ENCODE peak calls at places on chromosomes 11 and 22, in seven cellular contexts. P is suprapubic skin, V is cardiac muscle cell, U is IMR-90, Z is right atrium auricular region, S is Panc1, C is ovary. K is an unnamed sample.

GRCh38 chr11:105838668-105839403 is 183.2 kb downstream of the MSANTD4 start:
- DNase-seq in V (no peak), U (peak; percentile 80), S (peak; percentile 27), Z (no peak), C (no peak), P (no peak), K (peak; percentile 65)

GRCh38 chr11:64729851-64730382 is 6.9 kb upstream of the NRXN2 start:
- DNase-seq in C (no peak), S (no peak), Z (no peak), V (peak; percentile 69), P (no peak), U (no peak), K (no peak)

GRCh38 chr11:33542921-33543320 is 157.7 kb downstream of the C11orf91 start:
- DNase-seq in Z (no peak), U (peak; percentile 40), P (no peak), C (peak; percentile 40), V (peak; percentile 50), S (peak; percentile 43), K (no peak)

GRCh38 chr11:8095356-8095755 is 14.3 kb downstream of the TUB start:
- DNase-seq in P (no peak), C (no peak), S (no peak), Z (peak; percentile 50), U (no peak), V (no peak), K (no peak)

GRCh38 chr22:42805998-42806481 is 51.0 kb downstream of the ARFGAP3 start:
- DNase-seq in Z (peak; percentile 49), C (no peak), V (no peak), S (no peak), P (peak; percentile 69), U (no peak), K (no peak)

GRCh38 chr22:45212306-45212709 is 28.4 kb downstream of the KIAA0930 start:
- DNase-seq in P (no peak), C (peak; percentile 85), V (peak; percentile 53), U (peak; percentile 96), Z (peak; percentile 89), S (no peak), K (peak; percentile 68)

GRCh38 chr11:93829598-93829997 is 20.8 kb downstream of the VSTM5 start:
- DNase-seq in Z (no peak), S (no peak), U (no peak), P (no peak), V (no peak), C (no peak), K (no peak)

GRCh38 chr11:4991066-4991465 is 3.6 kb upstream of the OR51L1 start:
- DNase-seq in P (no peak), S (no peak), U (peak; percentile 12), V (no peak), Z (no peak), C (no peak), K (no peak)

GRCh38 chr11:113370634-113371033 is 16.9 kb upstream of the ANKK1 start:
- DNase-seq in S (no peak), U (no peak), Z (no peak), V (no peak), P (no peak), C (no peak), K (no peak)

GRCh38 chr11:12723410-12724297 is 49.4 kb downstream of the TEAD1 start:
- DNase-seq in U (peak; percentile 45), S (no peak), C (no peak), P (no peak), Z (no peak), V (no peak), K (peak; percentile 89)

GRCh38 chr11:75184757-75185156 is 33.9 kb downstream of the SLCO2B1 start:
- DNase-seq in V (no peak), S (no peak), C (no peak), Z (no peak), P (no peak), U (no peak), K (no peak)

GRCh38 chr22:20964090-20964798 is 2.8 kb upstream of the AIFM3 start:
- DNase-seq in U (no peak), P (no peak), S (no peak), V (no peak), C (no peak), Z (no peak), K (no peak)

GRCh38 chr11:9362393-9362863 is 22.0 kb upstream of the IPO7 start:
- DNase-seq in Z (no peak), S (no peak), U (no peak), C (no peak), V (peak; percentile 81), P (peak; percentile 32), K (no peak)

GRCh38 chr11:114061053-114062049 is 1.8 kb downstream of the ZBTB16 start:
- DNase-seq in S (no peak), P (peak; percentile 84), V (no peak), Z (no peak), U (no peak), C (peak; percentile 71), K (no peak)

GRCh38 chr22:31945971-31946680 is 1.8 kb downstream of the YWHAH start:
- DNase-seq in S (no peak), Z (no peak), C (no peak), P (no peak), U (peak; percentile 31), V (peak; percentile 60), K (no peak)

GRCh38 chr11:78806214-78807004 is 231.7 kb upstream of the NARS2 start:
- DNase-seq in V (no peak), U (no peak), S (no peak), C (no peak), P (no peak), Z (no peak), K (no peak)

GRCh38 chr11:37946155-37946766 is 1348.2 kb upstream of the RAG2 start:
- DNase-seq in C (no peak), U (peak; percentile 27), P (no peak), V (peak; percentile 42), Z (no peak), S (peak; percentile 12), K (no peak)

GRCh38 chr11:91795139-91795887 is 429.3 kb upstream of the FAT3 start:
- DNase-seq in V (no peak), P (no peak), U (no peak), C (no peak), Z (no peak), S (no peak), K (peak; percentile 16)

GRCh38 chr11:61378713-61379313 is 13.6 kb upstream of the TMEM216 start:
- DNase-seq in V (no peak), Z (peak; percentile 71), U (peak; percentile 97), S (no peak), C (no peak), P (peak; percentile 66), K (no peak)

GRCh38 chr22:31241936-31242335 is 29.8 kb downstream of the LIMK2 start:
- DNase-seq in P (no peak), V (no peak), S (no peak), Z (no peak), U (peak; percentile 90), C (no peak), K (no peak)

GRCh38 chr22:39352301-39352867 is 2.6 kb downstream of the SYNGR1 start:
- DNase-seq in U (no peak), Z (no peak), P (no peak), S (no peak), V (no peak), C (no peak), K (no peak)

GRCh38 chr11:34154059-34154875 is 48.8 kb downstream of the NAT10 start:
- DNase-seq in P (no peak), S (no peak), C (no peak), Z (no peak), U (no peak), V (no peak), K (no peak)

GRCh38 chr11:83063073-83063754 is 8.5 kb downstream of the RAB30 start:
- DNase-seq in Z (no peak), P (no peak), C (no peak), S (no peak), U (peak; percentile 33), V (no peak), K (no peak)

GRCh38 chr11:1330473-1330872 is 21.0 kb upstream of the TOLLIP start:
- DNase-seq in S (no peak), V (no peak), Z (no peak), P (no peak), C (no peak), U (no peak), K (no peak)

GRCh38 chr22:41300661-41301060 is 664 bp upstream of the ZC3H7B start:
- DNase-seq in U (no peak), Z (no peak), C (no peak), V (no peak), P (no peak), S (no peak), K (no peak)
- H3K4me3 ChIP-seq in U (peak overlapping the region; percentile 75), Z (peak overlapping the region; percentile 94), C (peak overlapping the region; percentile 86), V (peak overlapping the region; percentile 89), P (peak overlapping the region; percentile 76), S (peak overlapping the region; percentile 51), K (peak overlapping the region; percentile 70)

GRCh38 chr22:50610041-50610451 is 9.5 kb downstream of the MAPK8IP2 start:
- DNase-seq in P (no peak), Z (no peak), S (no peak), C (no peak), U (no peak), V (no peak), K (no peak)
- TF ChIP-seq CTCF in P (no peak), Z (no peak), S (no peak), C (no peak), U (no peak), V (no peak), K (no peak)

GRCh38 chr11:15657264-15657663 is 542.5 kb downstream of the INSC start:
- DNase-seq in S (no peak), C (no peak), Z (no peak), U (no peak), V (no peak), P (no peak), K (no peak)
- H3K27me3 ChIP-seq in S (no peaks in the 10 kb centered on the region), C (no peaks in the 10 kb centered on the region), Z (no peaks in the 10 kb centered on the region), U (peaks cover 6% of the 10 kb centered on the region), V (no peaks in the 10 kb centered on the region), P (no peaks in the 10 kb centered on the region), K (no peaks in the 10 kb centered on the region)

DNA sequence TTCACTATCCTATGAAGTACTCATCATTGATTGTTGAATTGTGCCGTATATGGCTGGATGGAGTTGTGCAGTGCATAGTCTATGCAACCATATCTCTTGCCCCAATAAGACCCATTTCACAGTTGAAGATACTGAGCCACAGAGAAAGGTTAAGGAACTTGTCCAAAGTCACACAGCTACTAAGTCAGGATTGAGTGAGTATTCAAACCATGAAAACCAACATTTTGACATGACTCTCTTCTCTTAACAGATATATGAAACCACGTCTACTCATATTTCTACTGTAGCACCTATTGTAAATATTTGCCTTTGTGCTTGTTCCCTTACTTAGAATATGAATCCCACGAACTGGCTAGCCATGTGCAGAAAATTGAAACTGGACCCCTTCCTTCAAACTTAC is 58.1 kb downstream of the MAML2 start:
- DNase-seq in C (no peak), U (no peak), V (no peak), S (no peak), Z (no peak), P (no peak), K (no peak)
- H3K4me3 ChIP-seq in C (no peak overlapping the region), U (no peak overlapping the region), V (no peak overlapping the region), S (no peak overlapping the region), Z (no peak overlapping the region), P (no peak overlapping the region), K (no peak overlapping the region)